ENCODE peak calls at places on chromosome 13, in seven cellular contexts. P, A, J, E, R, F and Q are unnamed samples.

GRCh38 chr13:73932091-73932490 is 202.1 kb downstream of the KLF12 start:
- DNase-seq in R (no peak), A (no peak), P (no peak), E (no peak), J (no peak), F (no peak), Q (no peak)

GRCh38 chr13:109802936-109803335 is 16.6 kb upstream of the IRS2 start:
- DNase-seq in P (no peak), R (no peak), E (no peak), J (no peak), A (no peak), F (no peak), Q (no peak)

GRCh38 chr13:30676672-30677071 is 58.7 kb upstream of the ALOX5AP start:
- DNase-seq in P (no peak), J (no peak), A (no peak), F (no peak), R (peak), E (peak), Q (no peak)

GRCh38 chr13:31912641-31913401 is 118.8 kb upstream of the FRY start:
- DNase-seq in A (no peak), F (no peak), R (no peak), J (no peak), E (no peak), P (no peak), Q (no peak)

GRCh38 chr13:85313761-85314503 is 485.3 kb downstream of the SLITRK6 start:
- DNase-seq in F (no peak), J (no peak), A (no peak), E (peak), R (peak), P (peak), Q (no peak)

GRCh38 chr13:107942030-107942617 is 273.2 kb downstream of the LIG4 start:
- DNase-seq in J (no peak), P (no peak), A (no peak), E (no peak), R (no peak), F (no peak), Q (no peak)

GRCh38 chr13:110915874-110916670 is 1.2 kb upstream of the ANKRD10 start:
- DNase-seq in R (peak), A (no peak), J (no peak), F (no peak), P (peak), E (no peak), Q (no peak)

GRCh38 chr13:20684535-20684934 is 19.0 kb upstream of the IL17D start:
- DNase-seq in J (no peak), A (no peak), F (no peak), P (peak), E (no peak), R (no peak), Q (no peak)

GRCh38 chr13:73075546-73075945 is 16.7 kb downstream of the KLF5 start:
- DNase-seq in F (no peak), P (no peak), E (no peak), A (no peak), J (no peak), R (no peak), Q (no peak)

GRCh38 chr13:92126399-92126798 is 728.0 kb downstream of the GPC5 start:
- DNase-seq in F (no peak), E (no peak), R (no peak), A (no peak), J (no peak), P (no peak), Q (no peak)

GRCh38 chr13:110340812-110341444 is 33.8 kb downstream of the COL4A2 start:
- DNase-seq in E (no peak), A (peak), P (peak), F (peak), J (peak), R (peak), Q (no peak)

GRCh38 chr13:79267560-79267959 is 138.5 kb downstream of the RBM26 start:
- DNase-seq in A (no peak), F (no peak), E (no peak), J (no peak), R (no peak), P (no peak), Q (no peak)

GRCh38 chr13:105353654-105354053 is 1181.8 kb downstream of the EFNB2 start:
- DNase-seq in A (no peak), R (no peak), F (no peak), P (no peak), E (no peak), J (no peak), Q (no peak)

GRCh38 chr13:41603917-41604316 is 146.6 kb downstream of the RGCC start:
- DNase-seq in A (no peak), E (peak), J (no peak), P (peak), R (peak), F (no peak), Q (no peak)
- H3K27ac ChIP-seq in A (no peak), E (no peak), J (no peak), P (no peak), R (no peak), F (no peak), Q (no peak)

GRCh38 chr13:48505597-48506091 is 27.2 kb downstream of the RCBTB2 start:
- DNase-seq in E (no peak), A (no peak), P (no peak), J (no peak), F (no peak), R (peak), Q (no peak)

GRCh38 chr13:48506092-48506701 is 26.7 kb downstream of the RCBTB2 start:
- DNase-seq in P (no peak), R (no peak), F (no peak), E (no peak), A (no peak), J (peak), Q (no peak)

GRCh38 chr13:48504606-48505369 is 28.1 kb downstream of the RCBTB2 start:
- DNase-seq in E (no peak), F (no peak), R (no peak), A (no peak), J (no peak), P (no peak), Q (no peak)

GRCh38 chr13:48508001-48508400 is 24.9 kb downstream of the RCBTB2 start:
- DNase-seq in R (no peak), A (no peak), P (no peak), E (no peak), J (no peak), F (no peak), Q (no peak)

DNA sequence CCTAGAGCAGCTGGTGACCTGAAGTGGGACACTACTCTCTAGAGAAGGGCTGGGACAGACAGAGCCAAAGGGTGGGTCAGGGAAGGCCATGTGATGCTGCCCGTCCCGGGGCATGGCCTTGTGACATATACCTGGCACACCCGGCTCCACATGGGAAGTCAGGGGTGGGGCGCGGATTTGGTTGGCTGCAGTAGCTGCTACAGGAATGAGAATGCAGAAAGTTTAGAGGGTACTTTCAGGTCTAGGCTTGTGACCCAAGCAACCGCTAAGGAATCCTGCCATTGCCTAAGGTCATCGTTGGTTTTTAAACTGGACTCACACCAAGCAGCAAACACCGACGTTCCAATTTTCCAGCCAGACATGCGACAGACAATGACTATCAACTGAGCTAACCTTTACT is 25.9 kb downstream of the RCBTB2 start:
- DNase-seq in F (no peak), A (no peak), R (no peak), E (no peak), P (no peak), J (no peak), Q (peak)
- H3K27ac ChIP-seq in F (peak), A (peak), R (no peak), E (no peak), P (no peak), J (peak), Q (peak)

GRCh38 chr13:27295096-27295495 is 24.5 kb downstream of the RASL11A start:
- DNase-seq in F (no peak), P (no peak), A (no peak), J (no peak), R (no peak), E (no peak), Q (no peak)

GRCh38 chr13:27295660-27296059 is 25.0 kb downstream of the RASL11A start:
- DNase-seq in P (no peak), E (no peak), R (no peak), J (no peak), F (no peak), A (no peak), Q (no peak)

GRCh38 chr13:27293873-27294515 is 23.4 kb downstream of the RASL11A start:
- DNase-seq in A (no peak), E (no peak), R (no peak), F (no peak), P (no peak), J (no peak), Q (no peak)

GRCh38 chr13:27290715-27291114 is 20.1 kb downstream of the RASL11A start:
- DNase-seq in J (no peak), E (no peak), R (no peak), A (no peak), P (no peak), F (peak), Q (no peak)

GRCh38 chr13:27293051-27293691 is 22.5 kb downstream of the RASL11A start:
- DNase-seq in J (no peak), R (no peak), F (no peak), A (no peak), E (no peak), P (no peak), Q (no peak)
- H3K27ac ChIP-seq in J (no peak), R (no peak), F (no peak), A (no peak), E (no peak), P (no peak), Q (no peak)

DNA sequence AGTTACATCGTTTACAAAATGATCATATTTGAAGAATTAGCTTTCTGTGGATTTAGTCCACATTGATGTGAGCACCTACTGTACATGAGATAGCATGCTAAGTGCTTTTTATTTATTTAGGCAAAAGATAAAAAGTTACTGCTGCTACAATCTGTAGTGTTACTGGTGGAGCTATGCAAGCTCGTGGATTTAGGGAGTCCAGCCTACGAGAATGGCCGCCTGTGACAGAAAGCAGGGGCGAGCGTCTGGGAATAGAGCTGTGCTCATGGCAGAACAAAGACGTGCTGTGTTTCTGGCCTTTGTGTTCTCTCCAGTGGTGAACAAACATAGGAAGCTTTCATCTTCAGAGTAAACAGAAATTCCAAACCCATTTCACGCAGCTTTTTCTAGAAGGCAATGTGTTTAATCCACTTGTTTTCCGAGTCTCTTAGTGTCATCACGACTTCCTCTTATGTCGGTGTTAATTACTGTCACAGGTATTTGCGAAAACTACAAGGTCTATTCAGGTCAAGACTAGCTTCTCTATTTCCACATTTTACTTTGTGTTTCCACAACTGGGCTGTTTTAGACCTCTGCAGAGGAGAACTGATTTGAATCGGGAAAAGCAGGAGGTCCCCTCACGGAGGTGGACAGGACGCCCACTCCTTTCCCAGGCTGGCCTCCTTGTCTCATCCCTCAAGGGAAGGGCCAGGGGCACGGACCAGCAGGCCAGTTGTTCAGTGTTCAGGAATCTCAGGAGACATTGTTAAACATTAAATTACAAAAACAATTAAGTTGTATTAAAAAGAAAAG is 67.3 kb downstream of the ATP11A start:
- DNase-seq in F (no peak), P (no peak), E (no peak), R (no peak), A (no peak), J (no peak), Q (peak)
- H3K27ac ChIP-seq in F (no peak), P (no peak), E (no peak), R (no peak), A (no peak), J (no peak), Q (peak)

DNA sequence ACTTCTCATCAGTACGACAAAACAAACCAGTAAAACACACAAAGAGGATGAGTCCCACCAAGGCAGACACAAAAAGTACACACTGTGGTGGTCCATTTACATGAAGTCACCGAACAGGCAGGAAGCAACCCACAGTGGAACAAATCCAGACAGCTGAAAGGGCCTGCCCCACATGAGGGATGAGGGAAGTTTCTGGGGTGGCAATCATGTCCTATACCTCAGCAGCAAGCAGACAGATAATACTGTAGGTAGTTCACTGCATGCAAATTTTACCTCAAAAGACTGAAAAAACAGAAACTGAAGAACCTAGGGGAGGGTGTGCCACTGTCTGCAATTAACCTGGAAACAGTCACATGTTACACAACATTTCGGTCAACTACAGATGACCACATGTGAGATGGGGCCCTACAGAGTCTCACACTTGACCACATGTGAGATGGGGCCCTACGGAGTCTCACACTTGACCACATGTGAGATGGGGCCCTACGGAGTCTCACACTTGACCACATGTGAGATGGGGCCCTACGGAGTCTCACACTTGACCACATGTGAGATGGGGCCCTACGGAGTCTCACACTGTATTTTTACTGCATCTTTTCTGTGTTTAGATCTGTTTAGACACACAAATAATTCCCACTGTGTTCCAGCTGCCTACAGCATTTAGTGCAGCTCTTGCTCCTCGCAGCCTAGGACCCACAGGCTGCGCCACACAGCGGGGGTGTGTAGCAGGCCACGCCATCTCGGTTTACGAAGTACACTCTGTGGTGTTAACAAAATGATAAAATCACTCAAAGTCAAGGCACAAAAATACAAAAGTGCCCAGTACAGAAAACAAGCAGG is 22.2 kb downstream of the PCID2 start:
- DNase-seq in A (no peak), J (no peak), R (no peak), F (no peak), E (no peak), P (peak), Q (no peak)
- H3K27ac ChIP-seq in A (no peak), J (peak), R (peak), F (peak), E (peak), P (peak), Q (no peak)

GRCh38 chr13:52850396-52851152 is 2.1 kb upstream of the PCDH8 start:
- DNase-seq in P (peak), F (peak), A (peak), E (peak), J (peak), R (peak), Q (peak)
- H3K27ac ChIP-seq in P (no peak), F (peak), A (peak), E (peak), J (peak), R (no peak), Q (no peak)

DNA sequence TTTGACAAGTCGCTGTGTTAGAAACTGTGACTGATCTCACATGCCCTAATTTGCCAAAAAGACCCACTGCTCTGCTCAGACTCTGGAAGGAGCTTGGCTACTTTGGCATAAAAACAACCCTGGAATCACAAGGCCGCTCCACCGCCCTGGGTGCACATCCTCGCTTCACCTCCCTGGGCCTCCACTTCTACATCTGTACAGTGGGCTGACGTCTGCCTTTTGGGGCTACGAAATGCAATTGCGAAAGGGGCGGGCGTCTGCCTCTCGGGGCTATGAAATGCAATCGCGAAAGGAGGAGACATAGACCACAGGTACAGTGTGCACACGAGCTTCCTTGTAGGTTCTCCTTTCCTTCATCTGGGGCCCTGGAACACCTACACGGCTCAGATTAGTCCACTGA is 74.2 kb downstream of the SLC7A1 start:
- DNase-seq in E (no peak), R (no peak), J (no peak), A (no peak), P (no peak), F (no peak), Q (no peak)
- H3K27ac ChIP-seq in E (no peak), R (no peak), J (no peak), A (peak), P (peak), F (no peak), Q (no peak)